ENCODE peak calls at places on chromosomes 4 and X, in nine cellular contexts. H is astrocyte; S is CD8-positive, alpha-beta memory T cell; O is OCI-LY7; C is NT2/D1; W is tibial artery; Q is A549; A is ascending aorta; K is ovary. E is an unnamed sample.

GRCh38 chr4:101238706-101239105 is 108.6 kb downstream of the PPP3CA start:
- DNase-seq in H (peak; percentile 67), S (no peak), O (no peak), C (no peak), W (no peak), Q (no peak), A (no peak), K (no peak), E (no peak)

GRCh38 chrX:134512566-134512965 is 52.6 kb downstream of the HPRT1 start:
- DNase-seq in H (peak; percentile 81), S (no peak), O (no peak), C (no peak), W (no peak), Q (peak; percentile 59), A (no peak), K (no peak), E (no peak)

GRCh38 chrX:71482228-71482958 is 50.5 kb upstream of the OGT start:
- DNase-seq in H (no peak), S (no peak), O (no peak), C (no peak), W (no peak), Q (no peak), A (no peak), K (no peak), E (no peak)

GRCh38 chrX:48107717-48108116 is 22.7 kb upstream of the SPACA5B start:
- DNase-seq in H (no peak), S (no peak), O (peak; percentile 4), C (no peak), W (no peak), Q (no peak), A (no peak), K (no peak), E (no peak)

GRCh38 chrX:41010188-41010846 is 74.9 kb upstream of the USP9X start:
- DNase-seq in H (peak; percentile 89), S (peak; percentile 2), O (no peak), C (no peak), W (peak; percentile 83), Q (peak; percentile 47), A (peak; percentile 88), K (peak; percentile 78), E (peak; percentile 86)

GRCh38 chr4:5037553-5038551 is 13.4 kb upstream of the STK32B start:
- DNase-seq in H (peak; percentile 94), S (no peak), O (no peak), C (no peak), W (no peak), Q (peak; percentile 47), A (peak; percentile 81), K (no peak), E (no peak)

GRCh38 chrX:45445745-45446412 is 245.2 kb upstream of the DIPK2B start:
- DNase-seq in H (peak; percentile 87), S (no peak), O (no peak), C (no peak), W (no peak), Q (no peak), A (no peak), K (no peak), E (no peak)

GRCh38 chr4:134687646-134688628 is 486.3 kb upstream of the PABPC4L start:
- DNase-seq in H (no peak), S (no peak), O (no peak), C (no peak), W (no peak), Q (no peak), A (no peak), K (no peak), E (no peak)

GRCh38 chr4:24973471-24974251 is 57.1 kb downstream of the LGI2 start:
- DNase-seq in H (no peak), S (no peak), O (no peak), C (no peak), W (peak; percentile 79), Q (peak; percentile 14), A (peak; percentile 73), K (no peak), E (peak; percentile 45)

DNA sequence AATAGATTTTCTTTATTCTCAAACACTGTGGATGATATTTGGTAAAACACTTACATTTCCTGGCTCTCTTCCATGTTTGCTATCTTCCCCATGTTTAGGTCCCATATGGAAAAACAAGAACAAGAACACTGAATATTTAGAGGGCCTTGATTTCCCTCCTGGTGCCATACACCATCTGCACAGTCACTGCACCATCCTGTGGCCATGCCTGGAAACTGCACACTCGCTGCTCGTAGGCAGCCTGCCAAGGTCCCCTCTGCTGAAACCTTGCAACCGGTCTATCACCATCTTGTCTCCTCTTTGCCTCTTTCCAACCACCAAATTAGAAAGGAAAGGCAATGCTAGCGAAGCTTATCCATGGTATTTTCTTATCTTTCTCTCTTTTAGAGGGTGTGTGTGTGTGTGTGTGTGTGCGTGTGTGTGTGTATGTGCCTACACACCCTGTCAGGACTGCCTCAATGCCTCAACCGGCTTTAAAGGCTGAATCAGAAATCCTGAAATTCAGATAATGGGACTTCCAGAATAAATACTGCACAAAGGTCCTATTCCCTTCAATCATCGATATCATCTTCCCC is 124.2 kb upstream of the MBNL3 start:
- DNase-seq in H (no peak), S (peak; percentile 5), O (peak; percentile 49), C (no peak), W (no peak), Q (no peak), A (no peak), K (peak; percentile 40), E (peak; percentile 76)
- H3K4me1 ChIP-seq in H (no peaks in the 10 kb centered on the region), S (no peaks in the 10 kb centered on the region), O (no peaks in the 10 kb centered on the region), C (no peaks in the 10 kb centered on the region), W (no peaks in the 10 kb centered on the region), Q (no peaks in the 10 kb centered on the region), A (no peaks in the 10 kb centered on the region), K (no peaks in the 10 kb centered on the region), E (peaks cover 3% of the 10 kb centered on the region)

GRCh38 chr4:54058171-54058570 is 6.2 kb downstream of the CHIC2 start:
- DNase-seq in H (no peak), S (no peak), O (peak; percentile 38), C (no peak), W (no peak), Q (no peak), A (no peak), K (no peak), E (no peak)
- H3K4me1 ChIP-seq in H (peaks cover 24% of the 10 kb centered on the region), S (peaks cover 65% of the 10 kb centered on the region), O (peaks cover 73% of the 10 kb centered on the region), C (no peaks in the 10 kb centered on the region), W (peaks cover 24% of the 10 kb centered on the region), Q (peaks cover 13% of the 10 kb centered on the region), A (no peaks in the 10 kb centered on the region), K (peaks cover 4% of the 10 kb centered on the region), E (peaks cover 3% of the 10 kb centered on the region)

GRCh38 chr4:7907142-7907541 is 32.5 kb downstream of the AFAP1 start:
- DNase-seq in H (no peak), S (no peak), O (no peak), C (no peak), W (no peak), Q (no peak), A (no peak), K (no peak), E (no peak)
- H3K4me1 ChIP-seq in H (peaks cover 87% of the 10 kb centered on the region), S (peaks cover 3% of the 10 kb centered on the region), O (peaks cover 17% of the 10 kb centered on the region), C (peaks cover 10% of the 10 kb centered on the region), W (peaks cover 73% of the 10 kb centered on the region), Q (peaks cover 99% of the 10 kb centered on the region), A (peaks cover 25% of the 10 kb centered on the region), K (peaks cover 22% of the 10 kb centered on the region), E (peaks cover 37% of the 10 kb centered on the region)

GRCh38 chrX:12973561-12974216 is 1.2 kb upstream of the TMSB4X start:
- DNase-seq in H (no peak), S (no peak), O (peak; percentile 63), C (no peak), W (peak; percentile 70), Q (no peak), A (peak; percentile 69), K (peak; percentile 47), E (peak; percentile 58)

GRCh38 chrX:12975670-12975965 is 708 bp downstream of the TMSB4X start:
- DNase-seq in H (no peak), S (no peak), O (no peak), C (no peak), W (no peak), Q (no peak), A (no peak), K (no peak), E (no peak)

GRCh38 chrX:12972867-12973560 is 1.9 kb upstream of the TMSB4X start:
- DNase-seq in H (no peak), S (no peak), O (no peak), C (no peak), W (no peak), Q (no peak), A (no peak), K (no peak), E (no peak)

GRCh38 chrX:12974797-12975669 is at the start of gene TMSB4X:
- DNase-seq in H (peak; percentile 59), S (peak; percentile 72), O (peak; percentile 87), C (peak; percentile 66), W (peak; percentile 91), Q (peak; percentile 69), A (peak; percentile 91), K (peak; percentile 88), E (peak; percentile 96)

GRCh38 chrX:12974217-12974796 is 603 bp upstream of the TMSB4X start:
- DNase-seq in H (peak; percentile 57), S (no peak), O (peak; percentile 59), C (no peak), W (peak; percentile 83), Q (peak; percentile 60), A (peak; percentile 85), K (peak; percentile 70), E (peak; percentile 81)
- H3K4me1 ChIP-seq in H (peaks cover 34% of the 10 kb centered on the region), S (peaks cover 22% of the 10 kb centered on the region), O (peaks cover 64% of the 10 kb centered on the region), C (no peaks in the 10 kb centered on the region), W (no peaks in the 10 kb centered on the region), Q (peaks cover 30% of the 10 kb centered on the region), A (no peaks in the 10 kb centered on the region), K (no peaks in the 10 kb centered on the region), E (no peaks in the 10 kb centered on the region)

DNA sequence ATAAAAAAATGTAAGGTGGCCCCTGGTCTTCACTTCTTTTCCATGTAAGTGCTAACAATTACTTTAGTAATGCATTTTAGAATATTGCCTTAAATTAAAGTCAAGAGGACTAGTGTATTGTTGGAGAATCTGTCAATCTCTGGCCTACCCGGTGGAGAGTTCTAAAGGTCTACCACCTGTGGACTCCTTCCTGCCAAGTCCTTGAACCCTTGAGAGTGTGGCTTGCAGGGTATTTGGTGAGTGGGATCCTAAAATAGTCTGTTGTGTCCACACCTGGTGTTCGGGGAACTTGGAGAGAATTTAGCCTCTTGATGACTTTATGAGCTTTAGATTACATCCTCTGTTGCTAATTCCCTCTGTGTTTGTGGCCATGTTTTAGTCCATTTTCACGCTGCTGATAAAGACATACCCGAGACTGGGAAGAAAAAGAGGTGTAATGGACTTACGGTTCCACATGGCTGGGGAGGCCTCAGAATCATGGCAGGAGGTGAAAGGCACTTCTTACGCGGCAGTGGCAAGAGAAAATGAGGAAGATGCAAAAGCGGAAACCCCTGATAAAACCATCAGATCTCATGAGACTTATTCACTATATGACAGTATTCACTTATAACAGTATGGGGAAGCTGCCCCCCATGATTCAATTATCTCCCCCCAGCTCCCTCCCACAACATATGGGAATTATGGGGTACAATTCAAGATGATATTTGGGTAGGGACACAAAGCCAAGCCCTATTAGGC is 23.8 kb downstream of the DDIT4L start:
- DNase-seq in H (no peak), S (no peak), O (peak; percentile 27), C (no peak), W (no peak), Q (no peak), A (no peak), K (no peak), E (no peak)
- H3K4me1 ChIP-seq in H (no peaks in the 10 kb centered on the region), S (no peaks in the 10 kb centered on the region), O (peaks cover 26% of the 10 kb centered on the region), C (no peaks in the 10 kb centered on the region), W (no peaks in the 10 kb centered on the region), Q (no peaks in the 10 kb centered on the region), A (no peaks in the 10 kb centered on the region), K (no peaks in the 10 kb centered on the region), E (peaks cover 5% of the 10 kb centered on the region)

GRCh38 chr4:38080061-38080531 is 119.9 kb downstream of the PTTG2 start:
- DNase-seq in H (no peak), S (no peak), O (no peak), C (no peak), W (no peak), Q (no peak), A (no peak), K (no peak), E (no peak)
- H3K4me1 ChIP-seq in H (peaks cover 35% of the 10 kb centered on the region), S (no peaks in the 10 kb centered on the region), O (no peaks in the 10 kb centered on the region), C (no peaks in the 10 kb centered on the region), W (peaks cover 43% of the 10 kb centered on the region), Q (peaks cover 26% of the 10 kb centered on the region), A (no peaks in the 10 kb centered on the region), K (peaks cover 18% of the 10 kb centered on the region), E (no peaks in the 10 kb centered on the region)

GRCh38 chr4:142404191-142404611 is 441.9 kb downstream of the INPP4B start:
- DNase-seq in H (peak; percentile 83), S (no peak), O (no peak), C (no peak), W (no peak), Q (peak; percentile 20), A (peak; percentile 73), K (no peak), E (no peak)
- H3K4me1 ChIP-seq in H (peaks cover 54% of the 10 kb centered on the region), S (peaks cover 59% of the 10 kb centered on the region), O (no peaks in the 10 kb centered on the region), C (no peaks in the 10 kb centered on the region), W (peaks cover 23% of the 10 kb centered on the region), Q (peaks cover 55% of the 10 kb centered on the region), A (peaks cover 3% of the 10 kb centered on the region), K (peaks cover 2% of the 10 kb centered on the region), E (peaks cover 8% of the 10 kb centered on the region)